ENCODE peak calls at places on chromosomes 16 and 17, in five cellular contexts. W, D, P, Y and G are unnamed samples.

GRCh38 chr17:81097943-81098308 is 63.0 kb downstream of the BAIAP2 start:
- DNase-seq in W (no peak), D (no peak), P (no peak), Y (no peak), G (no peak)

GRCh38 chr17:35725058-35725457 is 6.4 kb upstream of the RASL10B start:
- DNase-seq in W (no peak), D (no peak), P (no peak), Y (no peak), G (no peak)

GRCh38 chr17:44733753-44734152 is 25.0 kb upstream of the ADAM11 start:
- DNase-seq in W (no peak), D (no peak), P (no peak), Y (peak), G (no peak)

GRCh38 chr16:55630774-55631173 is 25.0 kb upstream of the SLC6A2 start:
- DNase-seq in W (no peak), D (no peak), P (no peak), Y (no peak), G (no peak)

GRCh38 chr17:16444258-16444886 is 29.0 kb downstream of the TRPV2 start:
- DNase-seq in W (no peak), D (no peak), P (no peak), Y (no peak), G (no peak)

GRCh38 chr16:12767897-12768296 is 35.8 kb downstream of the CPPED1 start:
- DNase-seq in W (no peak), D (no peak), P (no peak), Y (no peak), G (no peak)

GRCh38 chr17:75546181-75546580 is 20.7 kb downstream of the LLGL2 start:
- DNase-seq in W (no peak), D (no peak), P (no peak), Y (no peak), G (no peak)

GRCh38 chr16:57299719-57300386 is 15.4 kb upstream of the PLLP start:
- DNase-seq in W (peak), D (peak), P (peak), Y (peak), G (peak)

GRCh38 chr16:4141604-4142003 is 25.4 kb upstream of the ADCY9 start:
- DNase-seq in W (no peak), D (no peak), P (no peak), Y (no peak), G (no peak)

GRCh38 chr17:67218385-67218950 is 26.5 kb downstream of the HELZ start:
- DNase-seq in W (no peak), D (peak), P (no peak), Y (no peak), G (no peak)

GRCh38 chr16:79599256-79599836 is 1.2 kb downstream of the MAF start:
- DNase-seq in W (no peak), D (no peak), P (peak), Y (no peak), G (no peak)

GRCh38 chr17:41615454-41615853 is 2.9 kb upstream of the KRT16 start:
- DNase-seq in W (no peak), D (no peak), P (no peak), Y (peak), G (no peak)

GRCh38 chr17:79840204-79840988 is 1.2 kb upstream of the CBX4 start:
- DNase-seq in W (no peak), D (no peak), P (no peak), Y (peak), G (no peak)

GRCh38 chr17:28745052-28745776 is 1.4 kb downstream of the TRAF4 start:
- DNase-seq in W (no peak), D (peak), P (no peak), Y (peak), G (no peak)

GRCh38 chr17:45225964-45226530 is 4.4 kb downstream of the FMNL1 start:
- DNase-seq in W (peak), D (peak), P (peak), Y (no peak), G (no peak)

GRCh38 chr16:65068151-65068740 is 53.6 kb downstream of the CDH11 start:
- DNase-seq in W (no peak), D (no peak), P (no peak), Y (no peak), G (no peak)

GRCh38 chr17:50919321-50920040 is 53.3 kb upstream of the TOB1 start:
- DNase-seq in W (peak), D (peak), P (peak), Y (peak), G (peak)

GRCh38 chr17:70407501-70407900 is 238.2 kb downstream of the KCNJ2 start:
- DNase-seq in W (no peak), D (no peak), P (no peak), Y (no peak), G (no peak)

GRCh38 chr17:78935419-78936323 is 10.5 kb upstream of the TIMP2 start:
- DNase-seq in W (no peak), D (no peak), P (no peak), Y (no peak), G (no peak)

GRCh38 chr17:58310511-58311428 is 17.8 kb downstream of the TSPOAP1 start:
- DNase-seq in W (no peak), D (no peak), P (no peak), Y (no peak), G (no peak)

GRCh38 chr17:40348562-40349476 is 15.7 kb downstream of the GJD3 start:
- DNase-seq in W (no peak), D (peak), P (no peak), Y (no peak), G (no peak)

GRCh38 chr16:81190667-81191066 is 47.8 kb upstream of the BCO1 start:
- DNase-seq in W (no peak), D (no peak), P (no peak), Y (no peak), G (no peak)

GRCh38 chr16:83116274-83116892 is 489.6 kb downstream of the CDH13 start:
- DNase-seq in W (no peak), D (no peak), P (no peak), Y (no peak), G (no peak)

GRCh38 chr17:32249475-32249874 is 16.2 kb upstream of the RHBDL3 start:
- DNase-seq in W (no peak), D (no peak), P (no peak), Y (no peak), G (no peak)

GRCh38 chr16:20774703-20775362 is 11.0 kb downstream of the ACSM3 start:
- DNase-seq in W (no peak), D (peak), P (peak), Y (peak), G (no peak)

GRCh38 chr16:66927012-66927436 is 1.7 kb upstream of the RRAD start:
- DNase-seq in W (no peak), D (no peak), P (no peak), Y (peak), G (no peak)

GRCh38 chr17:46026045-46026814 is 27.2 kb downstream of the STH start:
- DNase-seq in W (no peak), D (no peak), P (no peak), Y (no peak), G (no peak)

GRCh38 chr17:50363217-50364060 is 9.5 kb downstream of the MRPL27 start:
- DNase-seq in W (no peak), D (peak), P (no peak), Y (no peak), G (no peak)